ENCODE peak calls at places on chromosomes 4 and X, in six cellular contexts. L is kidney epithelial cell; X is H9; T is CD8-positive, alpha-beta T cell; B is pancreas; O is AG04450. Y is an unnamed sample.

GRCh38 chr4:158769175-158769831 is 477 bp downstream of the FNIP2 start:
- DNase-seq in B (peak; percentile 36), L (no peak), O (no peak), T (peak; percentile 5), X (peak; percentile 48), Y (no peak)

GRCh38 chrX:122850326-122850725 is 333.8 kb upstream of the GRIA3 start:
- DNase-seq in T (no peak), B (no peak), X (no peak), L (no peak), O (no peak), Y (no peak)

GRCh38 chr4:37146260-37146659 is 98.3 kb upstream of the NWD2 start:
- DNase-seq in B (no peak), T (no peak), L (no peak), X (no peak), O (no peak), Y (no peak)

GRCh38 chrX:41275661-41276609 is 58.0 kb upstream of the DDX3X start:
- DNase-seq in T (no peak), B (peak; percentile 51), O (no peak), L (no peak), X (peak; percentile 69), Y (peak; percentile 24)

GRCh38 chr4:153731239-153731638 is 28.6 kb downstream of the RNF175 start:
- DNase-seq in L (peak; percentile 70), B (no peak), T (no peak), O (peak; percentile 43), X (no peak), Y (peak; percentile 59)

GRCh38 chr4:88610771-88611170 is 18.5 kb downstream of the HERC3 start:
- DNase-seq in O (no peak), B (no peak), X (no peak), L (peak; percentile 68), T (no peak), Y (peak; percentile 34)

GRCh38 chr4:108527729-108528128 is 92.6 kb upstream of the RPL34 start:
- DNase-seq in T (no peak), O (no peak), L (no peak), X (no peak), B (no peak), Y (no peak)

GRCh38 chr4:120155287-120155686 is 88.6 kb upstream of the MAD2L1 start:
- DNase-seq in X (no peak), T (no peak), B (no peak), L (no peak), O (no peak), Y (no peak)

GRCh38 chrX:130829526-130830515 is 73.2 kb downstream of the ENOX2 start:
- DNase-seq in B (no peak), X (no peak), O (no peak), L (no peak), T (no peak), Y (no peak)

GRCh38 chr4:168451744-168452394 is 28.4 kb downstream of the DDX60L start:
- DNase-seq in B (no peak), T (no peak), L (peak; percentile 72), X (no peak), O (no peak), Y (no peak)

GRCh38 chr4:140150636-140150885 is 3.4 kb downstream of the MAML3 start:
- DNase-seq in O (no peak), T (no peak), X (no peak), B (peak; percentile 84), L (no peak), Y (no peak)

GRCh38 chrX:72540318-72540717 is 32.3 kb downstream of the HDAC8 start:
- DNase-seq in X (no peak), O (peak; percentile 6), T (no peak), B (no peak), L (no peak), Y (peak; percentile 14)
- TF ChIP-seq CTCF in X (peak; percentile 50), O (peak; percentile 35), T (no peak), B (no peak), L (peak; percentile 25), Y (peak; percentile 28)

GRCh38 chrX:49177338-49177833 is 5.7 kb downstream of the PLP2 start:
- DNase-seq in B (no peak), L (no peak), X (no peak), T (no peak), O (no peak), Y (no peak)
- TF ChIP-seq CTCF in B (no peak), L (no peak), X (peak; percentile 14), T (no peak), O (no peak), Y (no peak)

GRCh38 chr4:94605241-94605640 is 152.5 kb upstream of the BMPR1B start:
- DNase-seq in L (no peak), T (no peak), X (no peak), O (no peak), B (no peak), Y (no peak)
- TF ChIP-seq CTCF in L (no peak), T (no peak), X (no peak), O (no peak), B (no peak), Y (no peak)

GRCh38 chrX:147602297-147602696 is 309.4 kb upstream of the FMR1 start:
- DNase-seq in B (no peak), L (no peak), O (no peak), X (no peak), T (no peak), Y (no peak)
- TF ChIP-seq CTCF in B (no peak), L (no peak), O (no peak), X (peak; percentile 15), T (no peak), Y (no peak)

GRCh38 chrX:129462707-129463106 is 60.6 kb downstream of the SMARCA1 start:
- DNase-seq in O (no peak), B (no peak), X (no peak), L (no peak), T (no peak), Y (no peak)
- TF ChIP-seq CTCF in O (peak; percentile 27), B (no peak), X (peak; percentile 45), L (peak; percentile 22), T (no peak), Y (no peak)